ENCODE peak calls at places on chromosomes 7 and 10, in five cellular contexts. C is RPMI7951; U is cardiac muscle cell; T is CD8-positive, alpha-beta T cell; F is GM23248. E is an unnamed sample.

GRCh38 chr7:21996641-21997040 is 50.9 kb upstream of the CDCA7L start:
- DNase-seq in T (no peak), C (no peak), F (peak; percentile 33), U (no peak), E (no peak)

GRCh38 chr10:130715686-130716670 is 579.8 kb downstream of the GLRX3 start:
- DNase-seq in U (no peak), F (no peak), T (no peak), C (no peak), E (no peak)

GRCh38 chr7:6462094-6462493 is 14.3 kb upstream of the DAGLB start:
- DNase-seq in F (no peak), U (no peak), T (no peak), C (no peak), E (no peak)

GRCh38 chr7:73308074-73308664 is 457 bp downstream of the NSUN5 start:
- DNase-seq in C (no peak), F (peak; percentile 36), U (peak; percentile 8), T (no peak), E (no peak)

GRCh38 chr10:90960355-90960814 is 39.5 kb upstream of the ANKRD1 start:
- DNase-seq in F (peak; percentile 86), T (no peak), C (peak; percentile 96), U (peak; percentile 57), E (no peak)

GRCh38 chr7:135774284-135774683 is 25.7 kb upstream of the FAM180A start:
- DNase-seq in T (no peak), C (peak; percentile 80), F (peak; percentile 84), U (peak; percentile 52), E (no peak)

GRCh38 chr7:123324283-123324682 is 124.5 kb upstream of the SLC13A1 start:
- DNase-seq in F (no peak), T (no peak), U (no peak), C (no peak), E (no peak)

GRCh38 chr7:92785923-92786322 is 50.5 kb downstream of the CDK6 start:
- DNase-seq in C (peak; percentile 51), T (no peak), F (peak; percentile 85), U (peak; percentile 81), E (no peak)

GRCh38 chr7:9937944-9938631 is 1035.6 kb upstream of the PHF14 start:
- DNase-seq in C (peak; percentile 37), F (peak; percentile 2), T (no peak), U (peak; percentile 80), E (no peak)

GRCh38 chr7:150942591-150943452 is 35.3 kb downstream of the KCNH2 start:
- DNase-seq in C (no peak), U (no peak), T (no peak), F (no peak), E (no peak)

E was measured in endothelial cell.